ENCODE peak calls at places on chromosome 10, in five cellular contexts. G is HFFc6; D is skeletal muscle cell; J is NCI-H1092; A is activated CD4-positive, CD25-positive, alpha-beta regulatory T cell treated with anti-CD3 and anti-CD28 coated beads, Interleukin-2, amount 50 U/mL, for 72 hours. Y is an unnamed sample.

GRCh38 chr10:111075577-111076185 is 1.1 kb upstream of the ADRA2A start:
- DNase-seq in G (no peak), D (no peak), J (no peak), A (no peak), Y (no peak)

GRCh38 chr10:3433131-3433530 is 260.5 kb upstream of the PITRM1 start:
- DNase-seq in G (no peak), D (no peak), J (no peak), A (no peak), Y (no peak)

GRCh38 chr10:116215651-116216050 is 57.4 kb downstream of the GFRA1 start:
- DNase-seq in G (no peak), D (no peak), J (no peak), A (no peak), Y (no peak)

GRCh38 chr10:114279886-114280644 is 41.0 kb downstream of the VWA2 start:
- DNase-seq in G (no peak), D (no peak), J (no peak), A (no peak), Y (no peak)

GRCh38 chr10:131979821-131980270 is 1.9 kb downstream of the BNIP3 start:
- DNase-seq in G (peak), D (no peak), J (no peak), A (no peak), Y (no peak)

GRCh38 chr10:89640242-89640641 is 4.8 kb downstream of the PANK1 start:
- DNase-seq in G (no peak), D (no peak), J (no peak), A (no peak), Y (no peak)

GRCh38 chr10:21687197-21687993 is 153.4 kb downstream of the MLLT10 start:
- DNase-seq in G (peak), D (peak), J (no peak), A (no peak), Y (no peak)

GRCh38 chr10:120800528-120801323 is 50.4 kb upstream of the WDR11 start:
- DNase-seq in G (no peak), D (no peak), J (no peak), A (no peak), Y (no peak)

Y was measured in AG04449.